ENCODE peak calls at places on chromosomes 3 and 15, in ten cellular contexts. O, M, A, L, D, J, C, Y, F and I are unnamed samples.

GRCh38 chr15:75346796-75347221 is at the start of gene NEIL1:
- DNase-seq in D (no peak), J (no peak), O (no peak), F (no peak), Y (no peak), A (peak), M (no peak), C (no peak), L (no peak), I (no peak)

GRCh38 chr15:25790003-25790660 is 73.0 kb downstream of the ATP10A start:
- DNase-seq in D (no peak), L (no peak), F (no peak), J (peak), Y (peak), M (no peak), O (no peak), A (peak), C (no peak), I (no peak)

GRCh38 chr3:51379746-51380330 is 5.3 kb upstream of the MANF start:
- DNase-seq in J (no peak), Y (no peak), O (no peak), D (no peak), A (no peak), M (no peak), C (no peak), F (no peak), L (no peak), I (no peak)

GRCh38 chr3:105719791-105720190 is 149.0 kb downstream of the CBLB start:
- DNase-seq in D (no peak), O (no peak), Y (no peak), C (no peak), F (no peak), J (no peak), L (no peak), M (no peak), A (no peak), I (no peak)

GRCh38 chr3:18234717-18235335 is 190.3 kb downstream of the SATB1 start:
- DNase-seq in M (no peak), A (no peak), J (no peak), F (no peak), Y (no peak), D (no peak), C (no peak), L (no peak), O (no peak), I (no peak)

GRCh38 chr3:134201201-134202130 is 49.2 kb downstream of the RYK start:
- DNase-seq in A (no peak), J (peak), Y (peak), O (no peak), L (no peak), D (no peak), M (no peak), C (no peak), F (no peak), I (no peak)

GRCh38 chr3:102060814-102061213 is 211.5 kb downstream of the NFKBIZ start:
- DNase-seq in O (no peak), D (no peak), Y (peak), F (peak), A (no peak), L (no peak), M (no peak), J (no peak), C (no peak), I (no peak)

GRCh38 chr3:122609798-122610559 is 32.5 kb downstream of the PARP15 start:
- DNase-seq in A (no peak), D (no peak), Y (peak), M (no peak), F (peak), L (no peak), C (no peak), J (peak), O (no peak), I (no peak)

GRCh38 chr15:35080226-35080625 is 4.9 kb downstream of the NANOGP8 start:
- DNase-seq in A (no peak), O (no peak), J (no peak), C (no peak), M (no peak), Y (no peak), L (no peak), F (no peak), D (no peak), I (no peak)

GRCh38 chr15:66014639-66015182 is 145.4 kb downstream of the RAB11A start:
- DNase-seq in J (no peak), Y (no peak), F (no peak), D (no peak), L (no peak), C (no peak), M (no peak), A (no peak), O (no peak), I (no peak)

GRCh38 chr3:114650808-114651207 is 357.0 kb downstream of the TIGIT start:
- DNase-seq in C (no peak), J (no peak), F (peak), M (no peak), O (no peak), A (no peak), Y (peak), L (no peak), D (no peak), I (no peak)

GRCh38 chr15:38474155-38474757 is 20.3 kb downstream of the FAM98B start:
- DNase-seq in L (no peak), D (no peak), O (no peak), F (peak), C (no peak), M (no peak), A (peak), J (no peak), Y (peak), I (no peak)

GRCh38 chr3:160707187-160707789 is 30.3 kb downstream of the ARL14 start:
- DNase-seq in J (no peak), O (no peak), C (no peak), L (no peak), Y (peak), A (peak), F (peak), M (no peak), D (no peak), I (no peak)

GRCh38 chr15:68310811-68311463 is 33.4 kb downstream of the FEM1B start:
- DNase-seq in L (no peak), O (no peak), M (no peak), F (no peak), A (peak), C (no peak), Y (no peak), D (no peak), J (no peak), I (no peak)

GRCh38 chr3:13265507-13265906 is 154.6 kb downstream of the NUP210 start:
- DNase-seq in F (no peak), D (no peak), L (no peak), C (no peak), O (no peak), M (no peak), Y (no peak), J (no peak), A (no peak), I (peak)

GRCh38 chr15:71136159-71137137 is 21.2 kb downstream of the THSD4 start:
- DNase-seq in C (no peak), M (no peak), O (no peak), J (peak), A (peak), F (peak), D (no peak), Y (peak), L (no peak), I (no peak)

GRCh38 chr15:69164807-69165636 is 4.6 kb downstream of the GLCE start:
- DNase-seq in L (no peak), M (no peak), D (no peak), F (no peak), A (no peak), J (peak), Y (peak), C (no peak), O (no peak), I (no peak)

GRCh38 chr3:145857956-145858355 is 303.0 kb downstream of the PLOD2 start:
- DNase-seq in Y (no peak), A (no peak), M (no peak), J (no peak), D (no peak), L (no peak), F (peak), C (no peak), O (no peak), I (no peak)

GRCh38 chr15:31403096-31403495 is 76.5 kb downstream of the KLF13 start:
- DNase-seq in O (no peak), A (no peak), L (no peak), C (no peak), F (no peak), Y (peak), M (no peak), D (no peak), J (no peak), I (no peak)

GRCh38 chr15:64905119-64905831 is 6.4 kb upstream of the ANKDD1A start:
- DNase-seq in F (peak), O (peak), A (peak), L (peak), Y (peak), C (peak), M (peak), J (no peak), D (peak), I (peak)

GRCh38 chr3:177679568-177680441 is 482.5 kb upstream of the TBL1XR1 start:
- DNase-seq in A (no peak), M (no peak), J (no peak), F (no peak), C (no peak), Y (peak), O (no peak), L (no peak), D (no peak), I (no peak)

GRCh38 chr3:57999423-58000115 is 8.7 kb upstream of the FLNB start:
- DNase-seq in F (peak), L (no peak), Y (no peak), O (no peak), C (no peak), M (no peak), J (no peak), D (no peak), A (no peak), I (no peak)

GRCh38 chr3:155554777-155555445 is 190.0 kb downstream of the PLCH1 start:
- DNase-seq in D (no peak), O (no peak), M (no peak), Y (no peak), L (no peak), C (no peak), F (peak), A (peak), J (no peak), I (no peak)

GRCh38 chr3:168048414-168049330 is 47.1 kb downstream of the GOLIM4 start:
- DNase-seq in L (no peak), F (no peak), M (no peak), Y (no peak), A (no peak), J (no peak), C (no peak), D (no peak), O (no peak), I (no peak)

GRCh38 chr3:7193271-7193670 is 332.4 kb downstream of the GRM7 start:
- DNase-seq in J (no peak), Y (no peak), C (no peak), M (no peak), D (no peak), A (no peak), L (no peak), F (no peak), O (no peak), I (no peak)

GRCh38 chr15:84805221-84805620 is 11.9 kb upstream of the ALPK3 start:
- DNase-seq in O (no peak), C (no peak), Y (no peak), A (no peak), F (no peak), D (no peak), L (no peak), J (no peak), M (no peak), I (no peak)

GRCh38 chr15:101115318-101115886 is 136.4 kb downstream of the CHSY1 start:
- DNase-seq in A (no peak), L (no peak), F (no peak), C (no peak), Y (peak), J (no peak), O (no peak), D (no peak), M (no peak), I (no peak)

GRCh38 chr15:52338891-52339290 is 43.3 kb upstream of the MYO5C start:
- DNase-seq in F (no peak), O (no peak), L (no peak), C (no peak), M (no peak), Y (no peak), D (no peak), J (no peak), A (no peak), I (no peak)

GRCh38 chr3:140848675-140849074 is 93.0 kb upstream of the SLC25A36 start:
- DNase-seq in A (no peak), M (no peak), L (no peak), F (no peak), J (no peak), Y (no peak), O (no peak), D (no peak), C (no peak), I (no peak)

GRCh38 chr3:32239638-32240550 is 1.4 kb downstream of the CMTM8 start:
- DNase-seq in J (no peak), O (peak), D (no peak), C (peak), L (peak), M (peak), F (peak), Y (peak), A (peak), I (peak)

GRCh38 chr3:46674031-46674592 is 19.4 kb downstream of the ALS2CL start:
- DNase-seq in O (peak), J (no peak), Y (no peak), L (no peak), D (no peak), C (peak), F (no peak), M (peak), A (no peak), I (no peak)

GRCh38 chr15:57496946-57497944 is 94.5 kb upstream of the MYZAP start:
- DNase-seq in Y (no peak), L (no peak), A (peak), O (no peak), M (no peak), F (peak), C (peak), J (no peak), D (no peak), I (no peak)

GRCh38 chr3:71087109-71088018 is 496.2 kb downstream of the FOXP1 start:
- DNase-seq in D (no peak), O (no peak), C (no peak), Y (peak), A (no peak), F (peak), J (no peak), M (no peak), L (no peak), I (no peak)

GRCh38 chr3:156353535-156353934 is 201.4 kb downstream of the SSR3 start:
- DNase-seq in M (no peak), F (no peak), L (no peak), O (no peak), J (no peak), Y (peak), A (no peak), D (no peak), C (no peak), I (no peak)

GRCh38 chr3:58161435-58162398 is 49.1 kb downstream of the DNASE1L3 start:
- DNase-seq in A (peak), D (no peak), C (no peak), O (peak), L (no peak), Y (peak), M (no peak), J (peak), F (peak), I (no peak)

GRCh38 chr3:38650248-38650940 is 907 bp upstream of the SCN5A start:
- DNase-seq in J (no peak), D (no peak), A (no peak), C (no peak), L (no peak), O (no peak), Y (peak), F (peak), M (no peak), I (no peak)

GRCh38 chr3:106302451-106303221 is 433.8 kb upstream of the CBLB start:
- DNase-seq in D (no peak), Y (no peak), A (no peak), J (no peak), O (no peak), F (no peak), M (no peak), C (no peak), L (no peak), I (no peak)

GRCh38 chr3:128663151-128663550 is 12.5 kb upstream of the RPN1 start:
- DNase-seq in C (no peak), A (no peak), O (no peak), D (no peak), L (no peak), J (no peak), F (no peak), Y (no peak), M (no peak), I (no peak)

DNA sequence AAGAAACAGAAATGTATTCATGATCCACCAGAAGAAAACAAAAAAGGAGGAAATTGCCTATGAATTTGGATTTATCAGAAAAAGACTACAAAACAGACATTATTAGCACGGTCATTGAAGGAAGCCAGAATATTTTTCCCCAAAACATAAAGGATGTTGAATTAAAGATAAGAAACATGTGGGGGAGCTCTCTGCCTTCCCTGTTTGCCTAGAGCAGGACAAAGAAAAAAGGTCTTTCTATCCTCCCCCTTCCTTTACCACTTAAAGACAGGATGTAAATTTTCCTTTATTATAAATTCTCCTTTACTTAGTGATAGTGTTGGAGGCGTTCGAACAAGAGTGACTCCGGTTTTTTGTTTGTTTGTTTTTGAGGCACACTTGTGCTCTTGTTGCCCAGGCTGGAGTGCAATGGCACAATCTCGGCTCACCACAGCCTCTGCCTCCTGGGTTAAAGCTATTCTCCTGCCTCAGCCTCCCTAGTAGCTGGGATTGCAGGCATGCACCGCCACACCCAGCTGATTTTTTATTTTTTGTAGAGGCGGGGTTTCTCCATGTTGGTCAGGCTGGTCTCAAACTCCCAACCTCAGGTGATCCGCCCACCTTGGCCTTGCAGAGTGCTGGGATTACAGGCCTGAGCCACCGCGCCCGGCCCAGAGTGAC is 14.9 kb upstream of the RPN1 start:
- DNase-seq in L (no peak), F (peak), C (no peak), D (no peak), M (no peak), O (no peak), Y (no peak), J (no peak), A (no peak), I (no peak)
- TF ChIP-seq CTCF in L (no peak), F (peak), C (peak), D (no peak), M (no peak), O (no peak), Y (no peak), J (no peak), A (no peak), I (no peak)

GRCh38 chr15:78360426-78360825 is 20.3 kb downstream of the CRABP1 start:
- DNase-seq in J (no peak), C (no peak), M (no peak), L (no peak), F (no peak), A (no peak), O (no peak), D (no peak), Y (peak), I (no peak)
- TF ChIP-seq CTCF in J (no peak), C (no peak), M (no peak), L (no peak), F (no peak), A (no peak), O (no peak), D (no peak), Y (no peak), I (no peak)

DNA sequence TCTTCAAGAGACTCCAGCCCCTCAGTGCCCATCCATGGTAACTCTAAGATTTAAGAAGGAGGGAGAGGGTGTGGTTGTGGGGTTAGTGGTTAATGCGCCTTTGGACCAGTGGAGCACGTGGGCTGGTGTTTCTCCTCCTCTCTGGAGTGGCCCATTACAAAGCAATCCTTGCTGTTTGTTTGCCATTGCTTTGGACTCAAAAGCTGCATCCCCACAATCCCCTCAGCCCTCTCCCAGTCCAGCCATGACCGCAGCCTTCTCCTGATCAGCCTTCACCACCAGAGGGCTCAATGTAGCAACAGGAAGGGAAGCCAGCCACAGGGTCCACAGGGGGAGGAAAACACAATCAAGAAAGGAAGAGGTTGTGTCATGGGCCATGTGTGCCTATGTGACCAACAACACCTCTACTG is 38.4 kb upstream of the FAM174B start:
- DNase-seq in J (no peak), F (peak), L (no peak), A (peak), Y (peak), M (peak), C (no peak), D (no peak), O (no peak), I (peak)
- TF ChIP-seq CTCF in J (peak), F (peak), L (peak), A (peak), Y (peak), M (no peak), C (peak), D (no peak), O (no peak), I (peak)

GRCh38 chr3:185988080-185988815 is 50.4 kb upstream of the TRA2B start:
- DNase-seq in C (no peak), Y (no peak), M (no peak), A (no peak), L (no peak), F (no peak), J (no peak), O (no peak), D (no peak), I (no peak)
- TF ChIP-seq CTCF in C (no peak), Y (no peak), M (no peak), A (no peak), L (peak), F (no peak), J (peak), O (no peak), D (no peak), I (no peak)